ENCODE peak calls at places on chromosomes 3 and 15, in nine cellular contexts. One of them, this sample, is unnamed.

GRCh38 chr3:16338999-16339398 is 74.0 kb downstream of the OXNAD1 start:
- DNase-seq in stimulated activated CD8-positive, alpha-beta memory T cell treated with anti-CD3 and anti-CD28 coated beads, Interleukin-7, amount 100 ng/mL, for 1 hour: no peak
- DNase-seq in GM23338: no peak
- DNase-seq in endothelial cell: no peak
- DNase-seq in mesenchymal stem cell: peak
- DNase-seq in stimulated activated CD4-positive, alpha-beta T cell treated with anti-CD3 and anti-CD28 coated beads, TNF-alpha, amount 100 ng/mL, for 4 hours: no peak
- DNase-seq in right cardiac atrium: no peak
- DNase-seq in kidney glomerular epithelial cell: peak
- DNase-seq in CD8-positive, alpha-beta T cell: no peak
- DNase-seq in this sample: peak

GRCh38 chr3:154310840-154311239 is 13.4 kb downstream of the DHX36 start:
- DNase-seq in stimulated activated CD4-positive, alpha-beta T cell treated with anti-CD3 and anti-CD28 coated beads, TNF-alpha, amount 100 ng/mL, for 4 hours: no peak
- DNase-seq in mesenchymal stem cell: peak
- DNase-seq in stimulated activated CD8-positive, alpha-beta memory T cell treated with anti-CD3 and anti-CD28 coated beads, Interleukin-7, amount 100 ng/mL, for 1 hour: no peak
- DNase-seq in right cardiac atrium: no peak
- DNase-seq in kidney glomerular epithelial cell: peak
- DNase-seq in endothelial cell: no peak
- DNase-seq in CD8-positive, alpha-beta T cell: no peak
- DNase-seq in GM23338: no peak
- DNase-seq in this sample: no peak

GRCh38 chr3:169914321-169914720 is 2.9 kb downstream of the SAMD7 start:
- DNase-seq in mesenchymal stem cell: peak
- DNase-seq in stimulated activated CD8-positive, alpha-beta memory T cell treated with anti-CD3 and anti-CD28 coated beads, Interleukin-7, amount 100 ng/mL, for 1 hour: no peak
- DNase-seq in GM23338: no peak
- DNase-seq in endothelial cell: no peak
- DNase-seq in CD8-positive, alpha-beta T cell: no peak
- DNase-seq in stimulated activated CD4-positive, alpha-beta T cell treated with anti-CD3 and anti-CD28 coated beads, TNF-alpha, amount 100 ng/mL, for 4 hours: no peak
- DNase-seq in right cardiac atrium: no peak
- DNase-seq in kidney glomerular epithelial cell: no peak
- DNase-seq in this sample: no peak

GRCh38 chr3:183188895-183189462 is 26.4 kb upstream of the LAMP3 start:
- DNase-seq in mesenchymal stem cell: peak
- DNase-seq in stimulated activated CD4-positive, alpha-beta T cell treated with anti-CD3 and anti-CD28 coated beads, TNF-alpha, amount 100 ng/mL, for 4 hours: no peak
- DNase-seq in right cardiac atrium: peak
- DNase-seq in stimulated activated CD8-positive, alpha-beta memory T cell treated with anti-CD3 and anti-CD28 coated beads, Interleukin-7, amount 100 ng/mL, for 1 hour: no peak
- DNase-seq in GM23338: peak
- DNase-seq in endothelial cell: peak
- DNase-seq in kidney glomerular epithelial cell: no peak
- DNase-seq in CD8-positive, alpha-beta T cell: no peak
- DNase-seq in this sample: no peak

GRCh38 chr15:100714749-100715342 is 112.5 kb downstream of the ASB7 start:
- DNase-seq in right cardiac atrium: no peak
- DNase-seq in GM23338: peak
- DNase-seq in mesenchymal stem cell: no peak
- DNase-seq in stimulated activated CD4-positive, alpha-beta T cell treated with anti-CD3 and anti-CD28 coated beads, TNF-alpha, amount 100 ng/mL, for 4 hours: no peak
- DNase-seq in kidney glomerular epithelial cell: no peak
- DNase-seq in CD8-positive, alpha-beta T cell: no peak
- DNase-seq in endothelial cell: no peak
- DNase-seq in stimulated activated CD8-positive, alpha-beta memory T cell treated with anti-CD3 and anti-CD28 coated beads, Interleukin-7, amount 100 ng/mL, for 1 hour: no peak
- DNase-seq in this sample: no peak

GRCh38 chr15:61917457-61917856 is 142.8 kb downstream of the VPS13C start:
- DNase-seq in right cardiac atrium: no peak
- DNase-seq in CD8-positive, alpha-beta T cell: no peak
- DNase-seq in kidney glomerular epithelial cell: no peak
- DNase-seq in mesenchymal stem cell: no peak
- DNase-seq in GM23338: no peak
- DNase-seq in endothelial cell: no peak
- DNase-seq in stimulated activated CD8-positive, alpha-beta memory T cell treated with anti-CD3 and anti-CD28 coated beads, Interleukin-7, amount 100 ng/mL, for 1 hour: no peak
- DNase-seq in stimulated activated CD4-positive, alpha-beta T cell treated with anti-CD3 and anti-CD28 coated beads, TNF-alpha, amount 100 ng/mL, for 4 hours: no peak
- DNase-seq in this sample: no peak

GRCh38 chr3:158267015-158267414 is 157.1 kb downstream of the RSRC1 start:
- DNase-seq in GM23338: no peak
- DNase-seq in mesenchymal stem cell: peak
- DNase-seq in stimulated activated CD4-positive, alpha-beta T cell treated with anti-CD3 and anti-CD28 coated beads, TNF-alpha, amount 100 ng/mL, for 4 hours: no peak
- DNase-seq in CD8-positive, alpha-beta T cell: no peak
- DNase-seq in stimulated activated CD8-positive, alpha-beta memory T cell treated with anti-CD3 and anti-CD28 coated beads, Interleukin-7, amount 100 ng/mL, for 1 hour: no peak
- DNase-seq in kidney glomerular epithelial cell: no peak
- DNase-seq in endothelial cell: no peak
- DNase-seq in right cardiac atrium: no peak
- DNase-seq in this sample: no peak

GRCh38 chr3:23873941-23874340 is 42.8 kb downstream of the NKIRAS1 start:
- DNase-seq in kidney glomerular epithelial cell: no peak
- DNase-seq in GM23338: no peak
- DNase-seq in stimulated activated CD8-positive, alpha-beta memory T cell treated with anti-CD3 and anti-CD28 coated beads, Interleukin-7, amount 100 ng/mL, for 1 hour: no peak
- DNase-seq in endothelial cell: no peak
- DNase-seq in CD8-positive, alpha-beta T cell: no peak
- DNase-seq in right cardiac atrium: no peak
- DNase-seq in mesenchymal stem cell: no peak
- DNase-seq in stimulated activated CD4-positive, alpha-beta T cell treated with anti-CD3 and anti-CD28 coated beads, TNF-alpha, amount 100 ng/mL, for 4 hours: no peak
- DNase-seq in this sample: no peak

GRCh38 chr3:45153658-45154437 is 7.7 kb upstream of the CDCP1 start:
- DNase-seq in stimulated activated CD4-positive, alpha-beta T cell treated with anti-CD3 and anti-CD28 coated beads, TNF-alpha, amount 100 ng/mL, for 4 hours: no peak
- DNase-seq in right cardiac atrium: no peak
- DNase-seq in endothelial cell: no peak
- DNase-seq in GM23338: no peak
- DNase-seq in stimulated activated CD8-positive, alpha-beta memory T cell treated with anti-CD3 and anti-CD28 coated beads, Interleukin-7, amount 100 ng/mL, for 1 hour: no peak
- DNase-seq in CD8-positive, alpha-beta T cell: no peak
- DNase-seq in kidney glomerular epithelial cell: peak
- DNase-seq in mesenchymal stem cell: peak
- DNase-seq in this sample: no peak

GRCh38 chr3:13539285-13539625 is 9.7 kb upstream of the FBLN2 start:
- DNase-seq in GM23338: no peak
- DNase-seq in right cardiac atrium: peak
- DNase-seq in stimulated activated CD8-positive, alpha-beta memory T cell treated with anti-CD3 and anti-CD28 coated beads, Interleukin-7, amount 100 ng/mL, for 1 hour: no peak
- DNase-seq in kidney glomerular epithelial cell: no peak
- DNase-seq in stimulated activated CD4-positive, alpha-beta T cell treated with anti-CD3 and anti-CD28 coated beads, TNF-alpha, amount 100 ng/mL, for 4 hours: no peak
- DNase-seq in endothelial cell: no peak
- DNase-seq in mesenchymal stem cell: peak
- DNase-seq in CD8-positive, alpha-beta T cell: no peak
- DNase-seq in this sample: no peak

GRCh38 chr3:176950743-176951142 is 246.5 kb downstream of the TBL1XR1 start:
- DNase-seq in mesenchymal stem cell: no peak
- DNase-seq in kidney glomerular epithelial cell: peak
- DNase-seq in endothelial cell: no peak
- DNase-seq in CD8-positive, alpha-beta T cell: no peak
- DNase-seq in GM23338: no peak
- DNase-seq in stimulated activated CD8-positive, alpha-beta memory T cell treated with anti-CD3 and anti-CD28 coated beads, Interleukin-7, amount 100 ng/mL, for 1 hour: no peak
- DNase-seq in right cardiac atrium: no peak
- DNase-seq in stimulated activated CD4-positive, alpha-beta T cell treated with anti-CD3 and anti-CD28 coated beads, TNF-alpha, amount 100 ng/mL, for 4 hours: no peak
- DNase-seq in this sample: no peak

GRCh38 chr15:78076231-78077052 is 1.1 kb downstream of the TBC1D2B start:
- DNase-seq in kidney glomerular epithelial cell: no peak
- DNase-seq in GM23338: peak
- DNase-seq in right cardiac atrium: no peak
- DNase-seq in endothelial cell: no peak
- DNase-seq in mesenchymal stem cell: peak
- DNase-seq in stimulated activated CD4-positive, alpha-beta T cell treated with anti-CD3 and anti-CD28 coated beads, TNF-alpha, amount 100 ng/mL, for 4 hours: no peak
- DNase-seq in CD8-positive, alpha-beta T cell: no peak
- DNase-seq in stimulated activated CD8-positive, alpha-beta memory T cell treated with anti-CD3 and anti-CD28 coated beads, Interleukin-7, amount 100 ng/mL, for 1 hour: no peak
- DNase-seq in this sample: no peak

GRCh38 chr3:160400048-160400630 is 689 bp downstream of the SMC4 start:
- DNase-seq in kidney glomerular epithelial cell: peak
- DNase-seq in mesenchymal stem cell: peak
- DNase-seq in right cardiac atrium: peak
- DNase-seq in CD8-positive, alpha-beta T cell: no peak
- DNase-seq in stimulated activated CD8-positive, alpha-beta memory T cell treated with anti-CD3 and anti-CD28 coated beads, Interleukin-7, amount 100 ng/mL, for 1 hour: no peak
- DNase-seq in endothelial cell: peak
- DNase-seq in GM23338: peak
- DNase-seq in stimulated activated CD4-positive, alpha-beta T cell treated with anti-CD3 and anti-CD28 coated beads, TNF-alpha, amount 100 ng/mL, for 4 hours: no peak
- DNase-seq in this sample: peak

GRCh38 chr3:144244662-144245061 is 273.0 kb downstream of the DIPK2A start:
- DNase-seq in kidney glomerular epithelial cell: no peak
- DNase-seq in GM23338: peak
- DNase-seq in stimulated activated CD4-positive, alpha-beta T cell treated with anti-CD3 and anti-CD28 coated beads, TNF-alpha, amount 100 ng/mL, for 4 hours: no peak
- DNase-seq in right cardiac atrium: no peak
- DNase-seq in CD8-positive, alpha-beta T cell: no peak
- DNase-seq in stimulated activated CD8-positive, alpha-beta memory T cell treated with anti-CD3 and anti-CD28 coated beads, Interleukin-7, amount 100 ng/mL, for 1 hour: no peak
- DNase-seq in mesenchymal stem cell: no peak
- DNase-seq in endothelial cell: no peak
- DNase-seq in this sample: no peak

GRCh38 chr3:45795509-45795881 is 841 bp downstream of the SLC6A20 start:
- DNase-seq in CD8-positive, alpha-beta T cell: no peak
- DNase-seq in GM23338: peak
- DNase-seq in stimulated activated CD8-positive, alpha-beta memory T cell treated with anti-CD3 and anti-CD28 coated beads, Interleukin-7, amount 100 ng/mL, for 1 hour: no peak
- DNase-seq in mesenchymal stem cell: peak
- DNase-seq in endothelial cell: no peak
- DNase-seq in kidney glomerular epithelial cell: no peak
- DNase-seq in stimulated activated CD4-positive, alpha-beta T cell treated with anti-CD3 and anti-CD28 coated beads, TNF-alpha, amount 100 ng/mL, for 4 hours: no peak
- DNase-seq in right cardiac atrium: no peak
- DNase-seq in this sample: no peak

GRCh38 chr3:142724682-142725351 is 983 bp downstream of the TRPC1 start:
- DNase-seq in stimulated activated CD8-positive, alpha-beta memory T cell treated with anti-CD3 and anti-CD28 coated beads, Interleukin-7, amount 100 ng/mL, for 1 hour: no peak
- DNase-seq in kidney glomerular epithelial cell: peak
- DNase-seq in stimulated activated CD4-positive, alpha-beta T cell treated with anti-CD3 and anti-CD28 coated beads, TNF-alpha, amount 100 ng/mL, for 4 hours: no peak
- DNase-seq in CD8-positive, alpha-beta T cell: no peak
- DNase-seq in GM23338: peak
- DNase-seq in mesenchymal stem cell: peak
- DNase-seq in right cardiac atrium: peak
- DNase-seq in endothelial cell: peak
- DNase-seq in this sample: peak

GRCh38 chr15:40633178-40633577 is 39.1 kb downstream of the KNL1 start:
- DNase-seq in endothelial cell: no peak
- DNase-seq in stimulated activated CD8-positive, alpha-beta memory T cell treated with anti-CD3 and anti-CD28 coated beads, Interleukin-7, amount 100 ng/mL, for 1 hour: no peak
- DNase-seq in mesenchymal stem cell: peak
- DNase-seq in CD8-positive, alpha-beta T cell: no peak
- DNase-seq in kidney glomerular epithelial cell: no peak
- DNase-seq in GM23338: no peak
- DNase-seq in stimulated activated CD4-positive, alpha-beta T cell treated with anti-CD3 and anti-CD28 coated beads, TNF-alpha, amount 100 ng/mL, for 4 hours: no peak
- DNase-seq in right cardiac atrium: no peak
- DNase-seq in this sample: no peak

GRCh38 chr15:62483817-62484216 is 318.7 kb upstream of the C2CD4B start:
- DNase-seq in kidney glomerular epithelial cell: no peak
- DNase-seq in CD8-positive, alpha-beta T cell: no peak
- DNase-seq in stimulated activated CD8-positive, alpha-beta memory T cell treated with anti-CD3 and anti-CD28 coated beads, Interleukin-7, amount 100 ng/mL, for 1 hour: no peak
- DNase-seq in right cardiac atrium: peak
- DNase-seq in stimulated activated CD4-positive, alpha-beta T cell treated with anti-CD3 and anti-CD28 coated beads, TNF-alpha, amount 100 ng/mL, for 4 hours: no peak
- DNase-seq in endothelial cell: no peak
- DNase-seq in mesenchymal stem cell: no peak
- DNase-seq in GM23338: no peak
- DNase-seq in this sample: no peak

GRCh38 chr3:45608885-45609284 is 14.3 kb downstream of the LIMD1 start:
- DNase-seq in endothelial cell: no peak
- DNase-seq in CD8-positive, alpha-beta T cell: no peak
- DNase-seq in GM23338: no peak
- DNase-seq in right cardiac atrium: no peak
- DNase-seq in stimulated activated CD8-positive, alpha-beta memory T cell treated with anti-CD3 and anti-CD28 coated beads, Interleukin-7, amount 100 ng/mL, for 1 hour: no peak
- DNase-seq in mesenchymal stem cell: peak
- DNase-seq in stimulated activated CD4-positive, alpha-beta T cell treated with anti-CD3 and anti-CD28 coated beads, TNF-alpha, amount 100 ng/mL, for 4 hours: no peak
- DNase-seq in kidney glomerular epithelial cell: no peak
- DNase-seq in this sample: no peak

GRCh38 chr3:128306481-128306880 is 153.2 kb downstream of the EEFSEC start:
- DNase-seq in CD8-positive, alpha-beta T cell: no peak
- DNase-seq in mesenchymal stem cell: no peak
- DNase-seq in stimulated activated CD4-positive, alpha-beta T cell treated with anti-CD3 and anti-CD28 coated beads, TNF-alpha, amount 100 ng/mL, for 4 hours: no peak
- DNase-seq in stimulated activated CD8-positive, alpha-beta memory T cell treated with anti-CD3 and anti-CD28 coated beads, Interleukin-7, amount 100 ng/mL, for 1 hour: no peak
- DNase-seq in kidney glomerular epithelial cell: no peak
- DNase-seq in GM23338: no peak
- DNase-seq in endothelial cell: no peak
- DNase-seq in right cardiac atrium: no peak
- DNase-seq in this sample: no peak

GRCh38 chr3:19213608-19214220 is 65.4 kb downstream of the KCNH8 start:
- DNase-seq in stimulated activated CD4-positive, alpha-beta T cell treated with anti-CD3 and anti-CD28 coated beads, TNF-alpha, amount 100 ng/mL, for 4 hours: no peak
- DNase-seq in GM23338: peak
- DNase-seq in kidney glomerular epithelial cell: no peak
- DNase-seq in right cardiac atrium: no peak
- DNase-seq in mesenchymal stem cell: no peak
- DNase-seq in stimulated activated CD8-positive, alpha-beta memory T cell treated with anti-CD3 and anti-CD28 coated beads, Interleukin-7, amount 100 ng/mL, for 1 hour: no peak
- DNase-seq in CD8-positive, alpha-beta T cell: no peak
- DNase-seq in endothelial cell: no peak
- DNase-seq in this sample: no peak

GRCh38 chr3:184814214-184814613 is 2.2 kb downstream of the VPS8 start:
- DNase-seq in GM23338: no peak
- DNase-seq in mesenchymal stem cell: peak
- DNase-seq in right cardiac atrium: no peak
- DNase-seq in endothelial cell: no peak
- DNase-seq in stimulated activated CD4-positive, alpha-beta T cell treated with anti-CD3 and anti-CD28 coated beads, TNF-alpha, amount 100 ng/mL, for 4 hours: no peak
- DNase-seq in stimulated activated CD8-positive, alpha-beta memory T cell treated with anti-CD3 and anti-CD28 coated beads, Interleukin-7, amount 100 ng/mL, for 1 hour: no peak
- DNase-seq in CD8-positive, alpha-beta T cell: no peak
- DNase-seq in kidney glomerular epithelial cell: no peak
- DNase-seq in this sample: no peak

GRCh38 chr3:170220871-170221270 is 1.4 kb upstream of the PRKCI start:
- DNase-seq in stimulated activated CD8-positive, alpha-beta memory T cell treated with anti-CD3 and anti-CD28 coated beads, Interleukin-7, amount 100 ng/mL, for 1 hour: no peak
- DNase-seq in mesenchymal stem cell: peak
- DNase-seq in CD8-positive, alpha-beta T cell: no peak
- DNase-seq in kidney glomerular epithelial cell: no peak
- DNase-seq in right cardiac atrium: no peak
- DNase-seq in endothelial cell: no peak
- DNase-seq in GM23338: no peak
- DNase-seq in stimulated activated CD4-positive, alpha-beta T cell treated with anti-CD3 and anti-CD28 coated beads, TNF-alpha, amount 100 ng/mL, for 4 hours: no peak
- DNase-seq in this sample: no peak

GRCh38 chr15:74642724-74643367 is 27.2 kb downstream of the CLK3 start:
- DNase-seq in kidney glomerular epithelial cell: no peak
- DNase-seq in right cardiac atrium: peak
- DNase-seq in endothelial cell: no peak
- DNase-seq in stimulated activated CD8-positive, alpha-beta memory T cell treated with anti-CD3 and anti-CD28 coated beads, Interleukin-7, amount 100 ng/mL, for 1 hour: no peak
- DNase-seq in mesenchymal stem cell: peak
- DNase-seq in CD8-positive, alpha-beta T cell: no peak
- DNase-seq in stimulated activated CD4-positive, alpha-beta T cell treated with anti-CD3 and anti-CD28 coated beads, TNF-alpha, amount 100 ng/mL, for 4 hours: no peak
- DNase-seq in GM23338: peak
- DNase-seq in this sample: no peak

GRCh38 chr3:156299569-156299968 is 179.2 kb downstream of the KCNAB1 start:
- DNase-seq in stimulated activated CD8-positive, alpha-beta memory T cell treated with anti-CD3 and anti-CD28 coated beads, Interleukin-7, amount 100 ng/mL, for 1 hour: no peak
- DNase-seq in GM23338: no peak
- DNase-seq in mesenchymal stem cell: no peak
- DNase-seq in kidney glomerular epithelial cell: no peak
- DNase-seq in stimulated activated CD4-positive, alpha-beta T cell treated with anti-CD3 and anti-CD28 coated beads, TNF-alpha, amount 100 ng/mL, for 4 hours: no peak
- DNase-seq in CD8-positive, alpha-beta T cell: no peak
- DNase-seq in endothelial cell: no peak
- DNase-seq in right cardiac atrium: no peak
- DNase-seq in this sample: no peak

GRCh38 chr3:134373278-134373941 is 837 bp downstream of the AMOTL2 start:
- DNase-seq in endothelial cell: peak
- DNase-seq in right cardiac atrium: peak
- DNase-seq in GM23338: peak
- DNase-seq in kidney glomerular epithelial cell: peak
- DNase-seq in CD8-positive, alpha-beta T cell: no peak
- DNase-seq in stimulated activated CD4-positive, alpha-beta T cell treated with anti-CD3 and anti-CD28 coated beads, TNF-alpha, amount 100 ng/mL, for 4 hours: no peak
- DNase-seq in mesenchymal stem cell: peak
- DNase-seq in stimulated activated CD8-positive, alpha-beta memory T cell treated with anti-CD3 and anti-CD28 coated beads, Interleukin-7, amount 100 ng/mL, for 1 hour: no peak
- DNase-seq in this sample: peak

GRCh38 chr3:15326037-15326436 is 6.3 kb downstream of the SH3BP5 start:
- DNase-seq in stimulated activated CD4-positive, alpha-beta T cell treated with anti-CD3 and anti-CD28 coated beads, TNF-alpha, amount 100 ng/mL, for 4 hours: no peak
- DNase-seq in mesenchymal stem cell: no peak
- DNase-seq in kidney glomerular epithelial cell: no peak
- DNase-seq in CD8-positive, alpha-beta T cell: no peak
- DNase-seq in stimulated activated CD8-positive, alpha-beta memory T cell treated with anti-CD3 and anti-CD28 coated beads, Interleukin-7, amount 100 ng/mL, for 1 hour: no peak
- DNase-seq in right cardiac atrium: peak
- DNase-seq in endothelial cell: no peak
- DNase-seq in GM23338: no peak
- DNase-seq in this sample: no peak

GRCh38 chr15:67127925-67128324 is 62.5 kb downstream of the SMAD3 start:
- DNase-seq in kidney glomerular epithelial cell: peak
- DNase-seq in stimulated activated CD8-positive, alpha-beta memory T cell treated with anti-CD3 and anti-CD28 coated beads, Interleukin-7, amount 100 ng/mL, for 1 hour: no peak
- DNase-seq in GM23338: no peak
- DNase-seq in right cardiac atrium: no peak
- DNase-seq in mesenchymal stem cell: peak
- DNase-seq in CD8-positive, alpha-beta T cell: no peak
- DNase-seq in stimulated activated CD4-positive, alpha-beta T cell treated with anti-CD3 and anti-CD28 coated beads, TNF-alpha, amount 100 ng/mL, for 4 hours: no peak
- DNase-seq in endothelial cell: no peak
- DNase-seq in this sample: no peak

GRCh38 chr3:99131876-99132275 is 230.4 kb upstream of the DCBLD2 start:
- DNase-seq in CD8-positive, alpha-beta T cell: no peak
- DNase-seq in stimulated activated CD8-positive, alpha-beta memory T cell treated with anti-CD3 and anti-CD28 coated beads, Interleukin-7, amount 100 ng/mL, for 1 hour: no peak
- DNase-seq in mesenchymal stem cell: peak
- DNase-seq in stimulated activated CD4-positive, alpha-beta T cell treated with anti-CD3 and anti-CD28 coated beads, TNF-alpha, amount 100 ng/mL, for 4 hours: no peak
- DNase-seq in kidney glomerular epithelial cell: peak
- DNase-seq in GM23338: no peak
- DNase-seq in right cardiac atrium: no peak
- DNase-seq in endothelial cell: no peak
- DNase-seq in this sample: no peak

GRCh38 chr3:127406309-127407025 is 118.6 kb upstream of the PRR20G start:
- DNase-seq in mesenchymal stem cell: no peak
- DNase-seq in GM23338: peak
- DNase-seq in right cardiac atrium: no peak
- DNase-seq in kidney glomerular epithelial cell: no peak
- DNase-seq in stimulated activated CD8-positive, alpha-beta memory T cell treated with anti-CD3 and anti-CD28 coated beads, Interleukin-7, amount 100 ng/mL, for 1 hour: no peak
- DNase-seq in CD8-positive, alpha-beta T cell: no peak
- DNase-seq in stimulated activated CD4-positive, alpha-beta T cell treated with anti-CD3 and anti-CD28 coated beads, TNF-alpha, amount 100 ng/mL, for 4 hours: no peak
- DNase-seq in endothelial cell: no peak
- DNase-seq in this sample: no peak

GRCh38 chr3:82088749-82089148 is 327.3 kb upstream of the GBE1 start:
- DNase-seq in CD8-positive, alpha-beta T cell: no peak
- DNase-seq in stimulated activated CD8-positive, alpha-beta memory T cell treated with anti-CD3 and anti-CD28 coated beads, Interleukin-7, amount 100 ng/mL, for 1 hour: no peak
- DNase-seq in GM23338: no peak
- DNase-seq in endothelial cell: no peak
- DNase-seq in mesenchymal stem cell: no peak
- DNase-seq in right cardiac atrium: no peak
- DNase-seq in kidney glomerular epithelial cell: no peak
- DNase-seq in stimulated activated CD4-positive, alpha-beta T cell treated with anti-CD3 and anti-CD28 coated beads, TNF-alpha, amount 100 ng/mL, for 4 hours: no peak
- DNase-seq in this sample: no peak

This sample was measured in lung.